ENCODE peak calls at places on chromosomes 2 and 18, in nine cellular contexts. O is GM06990, H is mucosa of descending colon, G is body of pancreas, E is astrocyte of the spinal cord, P is AG10803, W is left lung, J is fibroblast of mammary gland, F is ovary. X is an unnamed sample.

GRCh38 chr2:11270891-11271290 is 73.5 kb downstream of the ROCK2 start:
- DNase-seq in O (no peak), H (no peak), G (no peak), E (peak), P (peak), W (no peak), J (peak), F (no peak), X (no peak)

GRCh38 chr18:34709631-34710429 is at the start of gene DTNA:
- DNase-seq in O (no peak), H (no peak), G (no peak), E (peak), P (peak), W (no peak), J (peak), F (no peak), X (peak)

GRCh38 chr2:220279372-220279771 is 651.9 kb downstream of the SLC4A3 start:
- DNase-seq in O (no peak), H (no peak), G (no peak), E (peak), P (peak), W (no peak), J (peak), F (no peak), X (no peak)

GRCh38 chr2:144477943-144478283 is 42.0 kb downstream of the ZEB2 start:
- DNase-seq in O (no peak), H (no peak), G (no peak), E (no peak), P (no peak), W (no peak), J (no peak), F (no peak), X (no peak)

GRCh38 chr2:26355038-26355995 is 8.7 kb upstream of the ADGRF3 start:
- DNase-seq in O (no peak), H (no peak), G (no peak), E (peak), P (peak), W (no peak), J (peak), F (no peak), X (peak)

GRCh38 chr2:106197878-106198277 is 3.8 kb upstream of the UXS1 start:
- DNase-seq in O (no peak), H (no peak), G (no peak), E (peak), P (peak), W (no peak), J (peak), F (no peak), X (peak)

GRCh38 chr2:179338681-179339080 is 74.0 kb upstream of the SESTD1 start:
- DNase-seq in O (no peak), H (no peak), G (no peak), E (no peak), P (peak), W (no peak), J (peak), F (no peak), X (no peak)

GRCh38 chr18:21868770-21869169 is 128.2 kb downstream of the MIB1 start:
- DNase-seq in O (no peak), H (no peak), G (no peak), E (no peak), P (no peak), W (no peak), J (no peak), F (no peak), X (no peak)

GRCh38 chr2:14907014-14907612 is 274.6 kb downstream of the LRATD1 start:
- DNase-seq in O (no peak), H (no peak), G (no peak), E (no peak), P (peak), W (no peak), J (no peak), F (no peak), X (no peak)

GRCh38 chr2:121293450-121294325 is 8.7 kb upstream of the TFCP2L1 start:
- DNase-seq in O (no peak), H (peak), G (peak), E (no peak), P (no peak), W (no peak), J (no peak), F (no peak), X (no peak)

GRCh38 chr2:67613227-67613626 is 216.1 kb downstream of the ETAA1 start:
- DNase-seq in O (no peak), H (no peak), G (no peak), E (no peak), P (no peak), W (no peak), J (no peak), F (no peak), X (no peak)

GRCh38 chr2:106183093-106183837 is 10.8 kb downstream of the UXS1 start:
- DNase-seq in O (no peak), H (no peak), G (no peak), E (peak), P (no peak), W (no peak), J (no peak), F (no peak), X (no peak)

GRCh38 chr2:237942512-237942897 is 24.3 kb upstream of the UBE2F start:
- DNase-seq in O (no peak), H (no peak), G (no peak), E (no peak), P (no peak), W (no peak), J (no peak), F (no peak), X (no peak)

GRCh38 chr2:120990451-120990871 is 254.8 kb downstream of the GLI2 start:
- DNase-seq in O (no peak), H (no peak), G (no peak), E (no peak), P (peak), W (no peak), J (peak), F (no peak), X (no peak)

GRCh38 chr2:217471329-217471728 is 531.5 kb downstream of the TNS1 start:
- DNase-seq in O (no peak), H (no peak), G (no peak), E (peak), P (peak), W (no peak), J (peak), F (no peak), X (no peak)

GRCh38 chr2:11160731-11161455 is 5.6 kb downstream of the SLC66A3 start:
- DNase-seq in O (peak), H (no peak), G (no peak), E (no peak), P (no peak), W (no peak), J (no peak), F (no peak), X (no peak)

GRCh38 chr2:142678164-142678563 is 199.3 kb upstream of the KYNU start:
- DNase-seq in O (no peak), H (no peak), G (no peak), E (no peak), P (no peak), W (no peak), J (no peak), F (no peak), X (no peak)

GRCh38 chr18:51257150-51257549 is 59.7 kb upstream of the MEX3C start:
- DNase-seq in O (no peak), H (no peak), G (no peak), E (no peak), P (no peak), W (no peak), J (no peak), F (no peak), X (no peak)

GRCh38 chr2:192123847-192124246 is 70.9 kb downstream of the TMEFF2 start:
- DNase-seq in O (no peak), H (no peak), G (no peak), E (no peak), P (peak), W (no peak), J (peak), F (no peak), X (no peak)

GRCh38 chr18:70671889-70672551 is 383.2 kb downstream of the SOCS6 start:
- DNase-seq in O (no peak), H (no peak), G (no peak), E (no peak), P (no peak), W (no peak), J (no peak), F (no peak), X (no peak)

GRCh38 chr18:39801010-39801409 is 2154.0 kb upstream of the PIK3C3 start:
- DNase-seq in O (no peak), H (no peak), G (no peak), E (no peak), P (no peak), W (peak), J (no peak), F (no peak), X (no peak)

GRCh38 chr2:239870276-239870675 is 154.9 kb downstream of the NDUFA10 start:
- DNase-seq in O (no peak), H (no peak), G (no peak), E (no peak), P (no peak), W (no peak), J (no peak), F (no peak), X (no peak)

GRCh38 chr2:219596954-219597551 is 604 bp upstream of the STK11IP start:
- DNase-seq in O (no peak), H (no peak), G (peak), E (peak), P (no peak), W (no peak), J (peak), F (no peak), X (no peak)

GRCh38 chr2:204901591-204901990 is 356.3 kb downstream of the PARD3B start:
- DNase-seq in O (no peak), H (no peak), G (no peak), E (no peak), P (no peak), W (no peak), J (no peak), F (no peak), X (no peak)

GRCh38 chr2:154402138-154402714 is 296.3 kb upstream of the KCNJ3 start:
- DNase-seq in O (no peak), H (no peak), G (no peak), E (peak), P (peak), W (no peak), J (peak), F (no peak), X (peak)

GRCh38 chr2:158931577-158931976 is 36.9 kb upstream of the TANC1 start:
- DNase-seq in O (no peak), H (no peak), G (no peak), E (peak), P (peak), W (no peak), J (peak), F (no peak), X (peak)

GRCh38 chr2:145190031-145190703 is 670.2 kb upstream of the ZEB2 start:
- DNase-seq in O (no peak), H (no peak), G (no peak), E (no peak), P (no peak), W (no peak), J (peak), F (no peak), X (no peak)

GRCh38 chr2:227335713-227336112 is 10.7 kb downstream of the MFF start:
- DNase-seq in O (no peak), H (no peak), G (no peak), E (no peak), P (no peak), W (no peak), J (no peak), F (no peak), X (no peak)

GRCh38 chr2:118988706-118989105 is 46.7 kb downstream of the MARCO start:
- DNase-seq in O (no peak), H (no peak), G (no peak), E (no peak), P (no peak), W (no peak), J (no peak), F (no peak), X (no peak)

GRCh38 chr2:24907106-24907505 is 12.9 kb downstream of the ADCY3 start:
- DNase-seq in O (no peak), H (no peak), G (no peak), E (no peak), P (peak), W (no peak), J (peak), F (peak), X (no peak)

GRCh38 chr2:36322108-36322507 is 33.5 kb upstream of the CRIM1 start:
- DNase-seq in O (no peak), H (no peak), G (no peak), E (peak), P (peak), W (no peak), J (peak), F (no peak), X (peak)

GRCh38 chr2:174916270-174916930 is 88.8 kb downstream of the CHN1 start:
- DNase-seq in O (no peak), H (no peak), G (no peak), E (no peak), P (no peak), W (no peak), J (no peak), F (no peak), X (no peak)

GRCh38 chr2:188294547-188294946 is 2.9 kb downstream of the GULP1 start:
- DNase-seq in O (no peak), H (no peak), G (no peak), E (peak), P (no peak), W (no peak), J (peak), F (no peak), X (no peak)

GRCh38 chr2:26764078-26764887 is at the start of gene SLC35F6:
- DNase-seq in O (peak), H (peak), G (peak), E (peak), P (peak), W (peak), J (peak), F (peak), X (peak)

GRCh38 chr2:8515390-8515761 is 166.5 kb upstream of the ID2 start:
- DNase-seq in O (peak), H (peak), G (no peak), E (no peak), P (no peak), W (no peak), J (no peak), F (no peak), X (no peak)

GRCh38 chr2:37230581-37230980 is 815 bp downstream of the CEBPZ start:
- DNase-seq in O (no peak), H (no peak), G (no peak), E (no peak), P (peak), W (no peak), J (peak), F (no peak), X (no peak)

GRCh38 chr2:44964704-44965343 is 23.3 kb downstream of the SIX3 start:
- DNase-seq in O (no peak), H (no peak), G (no peak), E (no peak), P (no peak), W (no peak), J (peak), F (no peak), X (no peak)

DNA sequence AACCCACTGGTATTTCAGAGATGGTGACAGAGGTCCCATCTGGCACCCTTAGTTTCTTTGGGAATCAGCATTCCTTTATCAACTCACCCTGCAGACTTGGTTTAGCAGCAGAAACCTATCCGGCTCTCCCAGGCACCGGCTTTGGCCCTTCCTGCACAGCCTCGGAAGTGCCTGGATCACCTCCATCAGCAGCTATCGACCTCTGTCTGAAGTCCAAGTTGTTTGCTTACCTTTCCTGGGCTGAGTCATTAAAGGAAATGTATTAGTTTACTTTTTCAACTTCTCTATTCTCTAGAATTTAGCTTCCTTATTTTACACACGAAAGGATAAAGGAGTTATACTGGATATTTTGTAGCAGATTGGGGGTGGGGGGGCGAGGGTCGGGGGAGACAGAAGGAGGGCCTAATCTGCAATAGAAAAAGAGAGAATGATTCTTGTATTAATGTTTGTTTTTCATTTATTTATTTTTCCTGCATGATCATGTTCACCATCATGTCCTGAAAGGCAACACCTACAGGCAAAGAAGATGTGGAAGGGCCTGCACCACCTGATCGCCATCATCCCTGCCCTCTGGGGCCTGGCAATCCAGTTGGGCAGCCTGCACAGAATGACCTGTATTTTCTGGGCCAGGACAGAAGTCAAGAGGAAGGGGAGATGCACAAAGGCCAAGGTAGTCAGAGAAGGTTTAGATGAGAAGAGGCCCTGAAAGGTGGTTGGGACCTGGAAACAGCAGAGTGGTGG is 22.1 kb upstream of the MAT2A start:
- DNase-seq in O (no peak), H (peak), G (peak), E (no peak), P (no peak), W (no peak), J (no peak), F (no peak), X (no peak)
- H3K4me3 ChIP-seq in O (no peak), H (no peak), G (no peak), E (no peak), P (no peak), W (no peak), J (no peak), F (no peak), X (no peak)

GRCh38 chr18:72652990-72653593 is 109.0 kb upstream of the CBLN2 start:
- DNase-seq in O (peak), H (no peak), G (peak), E (peak), P (peak), W (no peak), J (peak), F (peak), X (peak)
- TF ChIP-seq CTCF in O (peak), H (no peak), G (no peak), E (peak), P (peak), W (peak), J (peak), F (no peak), X (peak)

GRCh38 chr2:65661980-65662653 is 229.7 kb upstream of the SPRED2 start:
- DNase-seq in O (no peak), H (no peak), G (no peak), E (no peak), P (peak), W (no peak), J (peak), F (no peak), X (no peak)
- H3K4me3 ChIP-seq in O (no peak), H (no peak), G (no peak), E (peak), P (no peak), W (no peak), J (no peak), F (no peak), X (peak)

GRCh38 chr2:173571021-173571821 is 216.5 kb downstream of the CDCA7 start:
- DNase-seq in O (no peak), H (no peak), G (peak), E (peak), P (peak), W (no peak), J (peak), F (no peak), X (peak)

GRCh38 chr2:173572848-173573247 is 218.2 kb downstream of the CDCA7 start:
- DNase-seq in O (no peak), H (no peak), G (no peak), E (no peak), P (no peak), W (no peak), J (no peak), F (no peak), X (no peak)

GRCh38 chr2:173571887-173572680 is 217.4 kb downstream of the CDCA7 start:
- DNase-seq in O (no peak), H (no peak), G (no peak), E (no peak), P (no peak), W (no peak), J (no peak), F (no peak), X (no peak)

DNA sequence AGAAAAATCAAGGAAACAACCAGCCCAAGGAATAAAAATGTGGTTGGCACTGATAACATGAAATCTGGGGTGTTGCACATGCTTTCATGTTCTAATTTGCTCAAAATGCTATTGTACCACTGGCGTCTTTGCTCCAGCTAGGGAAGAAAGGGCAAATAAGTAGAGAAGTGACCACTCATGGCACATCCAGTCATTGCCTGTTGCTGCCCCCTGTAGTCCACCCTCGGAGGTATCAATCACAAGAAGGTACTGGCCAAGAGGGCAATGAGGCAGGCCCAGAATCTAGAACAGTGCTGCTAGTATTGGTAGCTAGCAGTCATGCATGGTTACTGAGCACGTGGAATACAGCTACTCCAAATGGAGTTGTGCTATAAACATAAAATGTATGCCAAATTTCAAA is 213.4 kb downstream of the CDCA7 start:
- DNase-seq in O (no peak), H (no peak), G (no peak), E (no peak), P (peak), W (no peak), J (peak), F (no peak), X (no peak)
- TF ChIP-seq CTCF in O (peak), H (no peak), G (no peak), E (peak), P (peak), W (no peak), J (peak), F (no peak), X (peak)

DNA sequence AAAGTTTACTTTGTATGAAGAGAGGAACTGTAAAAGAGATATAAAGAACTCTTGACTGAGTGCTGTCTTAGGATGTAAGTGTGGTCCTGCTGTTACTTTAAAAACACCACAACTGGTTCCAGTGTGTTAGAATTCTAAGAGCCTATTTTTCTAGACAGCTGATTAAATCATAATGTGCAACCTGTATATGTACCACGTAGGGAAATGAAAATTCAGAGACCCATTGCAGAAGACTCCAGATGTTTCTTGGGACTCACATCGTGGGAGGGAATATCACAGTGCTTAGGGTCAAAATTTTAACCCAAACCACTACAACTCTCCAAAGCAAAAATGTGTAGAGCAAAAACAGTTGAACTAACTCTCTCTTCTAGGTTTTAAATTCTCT is 173.1 kb upstream of the RBMS1 start:
- DNase-seq in O (no peak), H (no peak), G (no peak), E (no peak), P (peak), W (no peak), J (peak), F (no peak), X (no peak)
- H3K4me3 ChIP-seq in O (no peak), H (no peak), G (no peak), E (no peak), P (peak), W (no peak), J (peak), F (peak), X (no peak)

GRCh38 chr18:26806224-26806623 is 59.3 kb downstream of the AQP4 start:
- DNase-seq in O (no peak), H (no peak), G (no peak), E (no peak), P (no peak), W (no peak), J (no peak), F (no peak), X (no peak)

GRCh38 chr18:26804474-26804873 is 61.0 kb downstream of the AQP4 start:
- DNase-seq in O (no peak), H (no peak), G (no peak), E (peak), P (no peak), W (no peak), J (no peak), F (no peak), X (peak)

GRCh38 chr18:26802330-26803200 is 62.9 kb downstream of the AQP4 start:
- DNase-seq in O (no peak), H (no peak), G (no peak), E (no peak), P (no peak), W (no peak), J (no peak), F (no peak), X (no peak)

DNA sequence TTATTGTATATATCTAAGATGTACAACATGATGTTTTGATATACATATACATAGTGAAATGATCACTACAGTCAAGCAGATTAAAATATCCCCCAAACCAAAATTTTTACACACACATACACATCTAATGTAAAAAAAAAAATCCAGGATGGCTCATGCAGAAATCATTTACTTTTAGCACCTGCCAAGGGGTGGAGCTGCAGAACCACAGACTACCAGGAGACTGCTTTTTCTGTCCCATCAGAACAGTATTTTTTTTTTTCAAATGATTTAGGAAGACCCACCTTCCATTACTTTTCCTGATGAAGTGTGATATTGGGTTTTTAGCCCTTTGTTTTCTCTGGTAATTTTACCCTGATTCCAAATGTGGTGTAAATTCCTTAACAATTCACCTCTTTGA is 61.9 kb downstream of the AQP4 start:
- DNase-seq in O (no peak), H (no peak), G (no peak), E (no peak), P (no peak), W (no peak), J (no peak), F (no peak), X (no peak)
- TF ChIP-seq CTCF in O (no peak), H (no peak), G (no peak), E (no peak), P (no peak), W (no peak), J (no peak), F (no peak), X (no peak)

X was measured in astrocyte of the cerebellum.